ENCODE peak calls at places on chromosomes 7 and 10, in four cellular contexts. J is PC-3, S is foreskin fibroblast, I is GM12865. O is an unnamed sample.

GRCh38 chr7:159127691-159128642 is 16.7 kb downstream of the VIPR2 start:
- DNase-seq in S (no peak), I (no peak), J (no peak), O (no peak)

GRCh38 chr7:91940171-91940570 is 491 bp upstream of the AKAP9 start:
- DNase-seq in I (peak), S (no peak), J (peak), O (no peak)

GRCh38 chr7:27695096-27695495 is 32.4 kb upstream of the HIBADH start:
- DNase-seq in J (no peak), I (no peak), S (no peak), O (no peak)

GRCh38 chr10:4755286-4756009 is 70.6 kb upstream of the AKR1E2 start:
- DNase-seq in J (no peak), I (no peak), S (no peak), O (no peak)

GRCh38 chr10:47349516-47349915 is 1.4 kb downstream of the RBP3 start:
- DNase-seq in I (no peak), S (no peak), J (no peak), O (no peak)

GRCh38 chr10:101467286-101467770 is 113.4 kb downstream of the BTRC start:
- DNase-seq in J (peak), S (peak), I (peak), O (peak)

GRCh38 chr7:2863461-2864066 is 19.5 kb upstream of the GNA12 start:
- DNase-seq in I (peak), S (peak), J (peak), O (peak)

GRCh38 chr10:21002097-21002878 is 105.2 kb upstream of the NEBL start:
- DNase-seq in S (peak), J (peak), I (no peak), O (no peak)

GRCh38 chr7:98984126-98984525 is 105.8 kb downstream of the TRRAP start:
- DNase-seq in J (no peak), S (no peak), I (no peak), O (no peak)

GRCh38 chr7:5647816-5648215 is 133.6 kb downstream of the RNF216 start:
- DNase-seq in J (no peak), I (no peak), S (no peak), O (no peak)

GRCh38 chr7:115672024-115672423 is 358.5 kb downstream of the TFEC start:
- DNase-seq in J (peak), S (peak), I (no peak), O (no peak)

GRCh38 chr10:69636626-69637550 is 6.8 kb downstream of the FAM241B start:
- DNase-seq in I (peak), S (no peak), J (peak), O (no peak)

GRCh38 chr10:22340362-22341189 is 4.7 kb upstream of the SPAG6 start:
- DNase-seq in S (peak), J (peak), I (peak), O (no peak)

GRCh38 chr10:58107506-58107905 is 160.2 kb downstream of the IPMK start:
- DNase-seq in J (peak), I (no peak), S (peak), O (peak)

GRCh38 chr10:44949915-44950314 is 9.7 kb upstream of the RASSF4 start:
- DNase-seq in I (no peak), J (no peak), S (no peak), O (no peak)

GRCh38 chr7:101618916-101619315 is 10.2 kb downstream of the MYL10 start:
- DNase-seq in I (no peak), J (no peak), S (no peak), O (no peak)

GRCh38 chr10:97140887-97141745 is 44.6 kb downstream of the SLIT1 start:
- DNase-seq in J (no peak), I (peak), S (no peak), O (no peak)

GRCh38 chr10:73772280-73773151 is 9.3 kb upstream of the CHCHD1 start:
- DNase-seq in J (peak), I (peak), S (peak), O (peak)

GRCh38 chr10:70816220-70816894 is 609 bp downstream of the SGPL1 start:
- DNase-seq in S (peak), I (peak), J (peak), O (peak)

DNA sequence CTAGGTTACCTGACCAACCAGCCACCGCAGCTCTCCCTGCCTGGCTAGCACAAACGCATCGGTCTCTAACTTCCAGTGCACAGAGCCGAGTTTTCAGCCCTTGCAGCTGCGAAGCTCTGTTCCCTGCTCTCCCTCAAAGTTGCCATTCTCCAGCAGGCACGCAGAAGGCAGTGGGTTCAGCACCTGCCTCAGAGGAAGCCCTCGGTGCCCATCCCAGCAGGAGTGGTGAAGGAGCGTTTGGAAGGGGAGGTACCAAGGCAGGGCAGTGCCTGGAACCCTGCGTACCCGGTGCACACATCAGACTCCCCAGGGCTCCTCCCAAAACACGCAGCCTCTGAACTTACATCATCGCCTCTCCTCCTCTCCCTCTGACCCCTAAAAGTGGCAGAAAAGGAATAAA is 1.7 kb upstream of the STK32C start:
- DNase-seq in I (no peak), J (no peak), S (no peak), O (no peak)
- TF ChIP-seq CTCF in I (no peak), J (no peak), S (no peak), O (no peak)

GRCh38 chr10:33337335-33337854 is 2.9 kb upstream of the NRP1 start:
- DNase-seq in I (no peak), J (peak), S (peak), O (peak)
- TF ChIP-seq CTCF in I (no peak), J (no peak), S (no peak), O (peak)

GRCh38 chr7:665751-666453 is 60.6 kb upstream of the DNAAF5 start:
- DNase-seq in S (peak), I (no peak), J (no peak), O (no peak)
- TF ChIP-seq CTCF in S (peak), I (no peak), J (no peak), O (peak)

DNA sequence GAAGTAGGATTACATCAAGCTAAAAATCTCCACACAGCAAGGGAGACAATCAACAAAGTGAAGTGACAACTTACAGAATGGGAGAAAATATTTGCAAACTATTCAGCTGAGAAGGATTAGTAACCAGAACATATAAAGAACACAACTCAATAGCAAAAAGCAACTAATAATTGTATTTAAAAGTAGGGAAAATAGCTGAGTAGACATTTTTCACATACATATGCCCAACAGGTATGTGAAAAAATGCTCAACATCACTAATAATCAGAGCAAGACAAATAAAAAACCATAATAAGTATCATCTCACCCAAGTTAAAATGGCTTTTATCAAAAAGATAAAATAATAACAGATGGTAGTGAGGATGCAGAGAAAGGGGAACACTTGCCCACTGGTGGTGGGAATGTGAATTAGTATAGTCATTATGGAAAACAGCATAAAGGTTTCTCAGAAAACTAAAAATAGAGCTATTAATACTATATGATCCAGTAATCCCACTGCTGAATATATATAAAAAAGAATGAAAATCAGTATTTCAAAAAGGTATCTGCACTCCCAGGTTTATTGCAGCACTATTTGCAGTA is 784.5 kb upstream of the C7orf33 start:
- DNase-seq in J (no peak), I (no peak), S (no peak), O (no peak)
- TF ChIP-seq CTCF in J (no peak), I (no peak), S (no peak), O (no peak)

DNA sequence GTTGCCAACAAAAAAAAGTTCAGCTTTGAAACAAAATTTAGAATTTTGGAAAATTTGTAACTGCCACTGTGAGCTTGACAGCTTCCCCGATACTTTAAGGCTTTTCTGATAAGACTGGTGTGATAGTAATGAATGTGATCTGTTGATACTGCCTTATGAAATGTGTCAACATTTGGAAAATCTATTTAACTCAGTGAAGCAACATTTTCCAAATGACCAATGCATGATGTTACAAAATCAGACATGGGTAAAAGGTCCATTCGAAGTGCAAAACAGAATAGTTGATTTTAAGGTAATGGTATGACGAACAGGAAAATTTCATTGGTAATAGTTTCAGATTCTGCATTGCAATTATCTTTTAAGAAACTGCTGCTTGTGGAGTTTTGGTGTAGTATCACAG is 175.4 kb downstream of the SEM1 start:
- DNase-seq in I (no peak), S (no peak), J (no peak), O (no peak)
- TF ChIP-seq CTCF in I (no peak), S (no peak), J (no peak), O (no peak)

DNA sequence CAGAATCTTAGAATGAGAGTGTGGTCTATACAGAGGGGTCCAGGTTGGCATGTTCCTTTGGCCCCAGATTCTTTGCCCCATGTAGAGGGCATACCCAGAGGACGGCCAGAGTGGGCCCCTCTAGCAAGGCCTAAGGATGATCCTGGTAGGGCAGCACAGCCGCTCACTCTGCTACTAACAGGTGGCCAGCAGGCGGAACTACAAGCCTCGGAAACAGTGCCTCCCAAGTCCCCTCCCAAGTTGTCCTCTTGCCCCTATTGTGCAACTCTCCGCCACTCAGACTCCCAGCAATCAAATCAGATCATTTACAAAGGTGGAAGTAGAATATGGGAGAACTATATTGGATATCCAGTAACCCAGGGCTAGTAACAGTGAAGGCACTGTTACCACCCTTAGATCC is 107.4 kb downstream of the STRA8 start:
- DNase-seq in J (no peak), S (no peak), I (no peak), O (no peak)
- TF ChIP-seq CTCF in J (no peak), S (no peak), I (no peak), O (no peak)

DNA sequence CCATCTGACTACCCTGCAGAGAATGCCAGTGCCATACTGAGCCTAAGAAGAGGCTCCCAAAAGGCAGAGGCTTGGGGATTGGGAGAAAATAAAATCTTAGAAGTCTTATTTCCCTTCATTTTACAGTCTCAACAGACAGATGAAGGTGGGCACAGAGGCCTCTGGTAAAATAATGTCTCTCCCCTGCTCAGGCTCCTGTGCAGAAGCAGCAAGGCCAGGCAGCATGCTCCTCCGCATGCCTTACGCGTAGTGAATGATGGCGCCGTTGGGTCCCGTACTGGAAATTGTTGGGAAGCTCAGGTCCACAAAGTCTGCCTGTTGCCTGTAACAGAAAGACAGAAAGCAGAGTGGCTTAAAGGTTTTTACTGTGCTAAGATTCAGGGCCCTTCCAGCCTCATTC is 45.8 kb downstream of the XPNPEP1 start:
- DNase-seq in S (no peak), I (no peak), J (no peak), O (no peak)
- TF ChIP-seq CTCF in S (no peak), I (no peak), J (no peak), O (no peak)

GRCh38 chr7:33806284-33807157 is 98.8 kb upstream of the BMPER start:
- DNase-seq in J (no peak), S (no peak), I (no peak), O (no peak)

GRCh38 chr7:33805630-33806233 is 99.6 kb upstream of the BMPER start:
- DNase-seq in S (peak), J (peak), I (no peak), O (no peak)

GRCh38 chr7:33807158-33807530 is 98.2 kb upstream of the BMPER start:
- DNase-seq in J (no peak), I (no peak), S (no peak), O (no peak)

GRCh38 chr7:33809218-33809617 is 96.1 kb upstream of the BMPER start:
- DNase-seq in S (no peak), J (no peak), I (no peak), O (no peak)

DNA sequence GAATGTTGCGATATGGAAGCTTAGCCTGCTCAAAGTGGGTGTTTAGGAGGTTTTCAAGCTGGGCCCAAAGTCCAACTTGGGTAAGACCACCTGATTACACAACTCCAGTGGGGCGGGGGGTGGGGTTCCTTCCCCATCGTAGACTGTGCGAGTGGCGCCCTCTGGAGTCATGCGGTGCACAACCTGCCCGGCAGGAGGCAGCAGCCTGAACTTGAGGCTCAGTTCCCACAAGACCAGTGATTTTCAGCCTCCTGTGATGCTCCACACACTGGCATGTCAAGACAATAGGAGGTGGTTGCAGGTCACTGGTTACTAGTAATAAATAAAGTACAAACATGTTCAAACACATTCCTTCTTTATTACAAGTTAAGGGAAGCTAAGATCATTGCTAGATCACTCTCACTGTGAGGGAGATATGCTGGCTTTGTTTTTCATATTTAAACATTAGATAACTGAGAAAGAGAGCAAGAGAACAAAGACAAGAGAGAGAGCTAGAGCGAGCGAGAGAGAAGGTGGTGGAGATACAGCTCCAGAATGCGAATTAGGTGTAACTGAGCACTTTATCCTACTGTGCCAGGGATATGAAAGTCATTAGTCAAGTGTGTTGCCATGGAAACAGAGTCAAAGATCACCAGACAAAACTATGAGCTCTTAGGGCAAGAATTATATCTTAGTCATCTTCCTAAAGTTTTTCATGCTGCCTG is 97.4 kb upstream of the BMPER start:
- DNase-seq in S (peak), I (peak), J (peak), O (peak)
- TF ChIP-seq CTCF in S (peak), I (peak), J (peak), O (peak)

GRCh38 chr7:129898007-129898406 is 54.8 kb downstream of the UBE2H start:
- DNase-seq in J (no peak), I (no peak), S (no peak), O (no peak)
- TF ChIP-seq CTCF in J (no peak), I (no peak), S (no peak), O (no peak)

O was measured in AG04449.